ENCODE peak calls at places on chromosomes 6 and 20, in eight cellular contexts. F, C, A, H, I, Q, Y and B are unnamed samples.
A peak's percentile ranks its signal among the peaks of the same experiment; 100 is the strongest.

GRCh38 chr6:45044510-45045252 is 283.4 kb upstream of the RUNX2 start:
- DNase-seq in F (no peak), C (no peak), A (no peak), H (peak; percentile 14), I (no peak), Q (no peak), Y (peak; percentile 29), B (no peak)

GRCh38 chr6:109344226-109344625 is 38.0 kb downstream of the CD164 start:
- DNase-seq in F (no peak), C (no peak), A (no peak), H (no peak), I (no peak), Q (no peak), Y (no peak), B (no peak)

GRCh38 chr20:57947421-57948176 is 237.8 kb upstream of the PMEPA1 start:
- DNase-seq in F (no peak), C (peak; percentile 71), A (no peak), H (peak; percentile 96), I (no peak), Q (no peak), Y (no peak), B (peak; percentile 87)

GRCh38 chr6:149137594-149137993 is 179.9 kb upstream of the TAB2 start:
- DNase-seq in F (no peak), C (no peak), A (no peak), H (no peak), I (no peak), Q (no peak), Y (no peak), B (no peak)

GRCh38 chr6:130697661-130698535 is 129.3 kb upstream of the SMLR1 start:
- DNase-seq in F (peak; percentile 10), C (no peak), A (no peak), H (peak; percentile 67), I (peak; percentile 59), Q (peak; percentile 26), Y (no peak), B (no peak)

GRCh38 chr6:149480502-149481280 is 4.1 kb downstream of the ZC3H12D start:
- DNase-seq in F (no peak), C (no peak), A (no peak), H (no peak), I (peak; percentile 42), Q (no peak), Y (no peak), B (no peak)

GRCh38 chr6:39980839-39981580 is 46.7 kb upstream of the MOCS1 start:
- DNase-seq in F (peak; percentile 59), C (peak; percentile 8), A (no peak), H (peak; percentile 63), I (no peak), Q (no peak), Y (no peak), B (peak; percentile 18)

GRCh38 chr6:119735500-119735899 is 385.9 kb upstream of the MAN1A1 start:
- DNase-seq in F (no peak), C (no peak), A (no peak), H (no peak), I (no peak), Q (no peak), Y (no peak), B (no peak)

GRCh38 chr6:91438570-91438969 is 851.7 kb upstream of the MAP3K7 start:
- DNase-seq in F (no peak), C (no peak), A (no peak), H (no peak), I (no peak), Q (no peak), Y (no peak), B (no peak)

GRCh38 chr6:129671442-129672344 is 38.3 kb downstream of the ARHGAP18 start:
- DNase-seq in F (no peak), C (no peak), A (no peak), H (no peak), I (peak; percentile 44), Q (no peak), Y (no peak), B (no peak)

GRCh38 chr20:6735913-6736845 is 31.3 kb upstream of the BMP2 start:
- DNase-seq in F (no peak), C (no peak), A (no peak), H (peak; percentile 41), I (no peak), Q (no peak), Y (peak; percentile 44), B (no peak)

GRCh38 chr6:41836660-41837052 is 49.2 kb downstream of the TOMM6 start:
- DNase-seq in F (no peak), C (no peak), A (no peak), H (no peak), I (no peak), Q (no peak), Y (no peak), B (no peak)

GRCh38 chr6:90934081-90934480 is 347.2 kb upstream of the MAP3K7 start:
- DNase-seq in F (no peak), C (no peak), A (no peak), H (no peak), I (no peak), Q (no peak), Y (no peak), B (no peak)

GRCh38 chr20:36856691-36857635 is 19.0 kb upstream of the TLDC2 start:
- DNase-seq in F (no peak), C (no peak), A (no peak), H (peak; percentile 64), I (peak; percentile 32), Q (peak; percentile 17), Y (no peak), B (no peak)